ENCODE peak calls at places on chromosomes 2 and 18, in four cellular contexts. P is stomach, T is suprapubic skin, A is endothelial cell of umbilical vein. C is an unnamed sample.
A peak's percentile ranks its signal among the peaks of the same experiment; 100 is the strongest.

GRCh38 chr18:12422936-12423335 is 15.2 kb downstream of the PRELID3A start:
- DNase-seq in P (no peak), T (no peak), A (no peak), C (no peak)

GRCh38 chr2:59383473-59383872 is 1142.3 kb upstream of the FANCL start:
- DNase-seq in P (no peak), T (no peak), A (no peak), C (no peak)

GRCh38 chr18:9290171-9290570 is 44.4 kb upstream of the TWSG1 start:
- DNase-seq in P (no peak), T (no peak), A (peak; percentile 62), C (no peak)

GRCh38 chr18:23746851-23747250 is 57.6 kb downstream of the LAMA3 start:
- DNase-seq in P (no peak), T (no peak), A (no peak), C (no peak)

GRCh38 chr2:102753563-102754159 is 8.2 kb upstream of the TMEM182 start:
- DNase-seq in P (peak; percentile 32), T (no peak), A (peak; percentile 54), C (peak; percentile 13)

GRCh38 chr2:215773728-215774127 is 239.6 kb downstream of the MREG start:
- DNase-seq in P (no peak), T (no peak), A (no peak), C (no peak)

GRCh38 chr2:38390941-38391340 is 13.9 kb upstream of the ATL2 start:
- DNase-seq in P (no peak), T (no peak), A (no peak), C (no peak)

GRCh38 chr18:22604390-22604985 is 186.8 kb upstream of the CTAGE1 start:
- DNase-seq in P (peak; percentile 59), T (no peak), A (peak; percentile 91), C (no peak)

GRCh38 chr18:1906421-1906820 is 664.9 kb downstream of the METTL4 start:
- DNase-seq in P (no peak), T (no peak), A (no peak), C (no peak)

GRCh38 chr2:166138144-166138543 is 10.3 kb upstream of the SCN1A start:
- DNase-seq in P (no peak), T (no peak), A (no peak), C (no peak)

GRCh38 chr18:25726278-25726677 is 364.1 kb downstream of the SS18 start:
- DNase-seq in P (no peak), T (no peak), A (no peak), C (no peak)

GRCh38 chr2:52036036-52036435 is 1004.1 kb upstream of the NRXN1 start:
- DNase-seq in P (no peak), T (no peak), A (no peak), C (no peak)

GRCh38 chr2:217510790-217511291 is 492.0 kb downstream of the TNS1 start:
- DNase-seq in P (peak; percentile 52), T (no peak), A (peak; percentile 74), C (peak; percentile 26)

GRCh38 chr18:49399003-49399402 is 61.4 kb downstream of the DYM start:
- DNase-seq in P (no peak), T (no peak), A (peak; percentile 74), C (no peak)

GRCh38 chr2:98912957-98913915 is 22.8 kb downstream of the CRACDL start:
- DNase-seq in P (peak; percentile 24), T (no peak), A (no peak), C (no peak)

GRCh38 chr2:142682528-142682927 is 194.9 kb upstream of the KYNU start:
- DNase-seq in P (no peak), T (no peak), A (peak; percentile 46), C (no peak)

GRCh38 chr18:24386680-24387079 is 10.9 kb downstream of the OSBPL1A start:
- DNase-seq in P (no peak), T (no peak), A (no peak), C (no peak)

GRCh38 chr18:62196079-62196478 is 9.0 kb downstream of the RELCH start:
- DNase-seq in P (no peak), T (no peak), A (no peak), C (no peak)

GRCh38 chr2:239814917-239815637 is 210.1 kb downstream of the NDUFA10 start:
- DNase-seq in P (no peak), T (peak; percentile 79), A (no peak), C (peak; percentile 29)

GRCh38 chr2:168504323-168504722 is 48.3 kb downstream of the CERS6 start:
- DNase-seq in P (no peak), T (no peak), A (no peak), C (no peak)

GRCh38 chr2:152407204-152407721 is 72.3 kb downstream of the FMNL2 start:
- DNase-seq in P (no peak), T (no peak), A (no peak), C (peak; percentile 38)

GRCh38 chr18:52343138-52343537 is 3.1 kb downstream of the DCC start:
- DNase-seq in P (no peak), T (no peak), A (no peak), C (no peak)

GRCh38 chr18:52337286-52337685 is 2.7 kb upstream of the DCC start:
- DNase-seq in P (no peak), T (no peak), A (no peak), C (no peak)

GRCh38 chr18:52341617-52342381 is 1.8 kb downstream of the DCC start:
- DNase-seq in P (no peak), T (no peak), A (no peak), C (no peak)

GRCh38 chr18:52340466-52341378 is 725 bp downstream of the DCC start:
- DNase-seq in P (no peak), T (no peak), A (no peak), C (no peak)

GRCh38 chr18:52339891-52340371 is at the start of gene DCC:
- DNase-seq in P (peak; percentile 38), T (no peak), A (no peak), C (peak; percentile 34)
- TF ChIP-seq CTCF in P (no peak), T (no peak), A (no peak), C (peak; percentile 33)

GRCh38 chr2:106195456-106195855 is 1.4 kb upstream of the UXS1 start:
- DNase-seq in P (no peak), T (no peak), A (no peak), C (no peak)

GRCh38 chr2:106195996-106196395 is 1.9 kb upstream of the UXS1 start:
- DNase-seq in P (no peak), T (no peak), A (no peak), C (no peak)

GRCh38 chr2:106192752-106193490 is 1.2 kb downstream of the UXS1 start:
- DNase-seq in P (no peak), T (peak; percentile 76), A (peak; percentile 68), C (peak; percentile 53)

GRCh38 chr2:106193491-106193976 is 567 bp downstream of the UXS1 start:
- DNase-seq in P (peak; percentile 51), T (peak; percentile 72), A (peak; percentile 35), C (peak; percentile 63)

DNA sequence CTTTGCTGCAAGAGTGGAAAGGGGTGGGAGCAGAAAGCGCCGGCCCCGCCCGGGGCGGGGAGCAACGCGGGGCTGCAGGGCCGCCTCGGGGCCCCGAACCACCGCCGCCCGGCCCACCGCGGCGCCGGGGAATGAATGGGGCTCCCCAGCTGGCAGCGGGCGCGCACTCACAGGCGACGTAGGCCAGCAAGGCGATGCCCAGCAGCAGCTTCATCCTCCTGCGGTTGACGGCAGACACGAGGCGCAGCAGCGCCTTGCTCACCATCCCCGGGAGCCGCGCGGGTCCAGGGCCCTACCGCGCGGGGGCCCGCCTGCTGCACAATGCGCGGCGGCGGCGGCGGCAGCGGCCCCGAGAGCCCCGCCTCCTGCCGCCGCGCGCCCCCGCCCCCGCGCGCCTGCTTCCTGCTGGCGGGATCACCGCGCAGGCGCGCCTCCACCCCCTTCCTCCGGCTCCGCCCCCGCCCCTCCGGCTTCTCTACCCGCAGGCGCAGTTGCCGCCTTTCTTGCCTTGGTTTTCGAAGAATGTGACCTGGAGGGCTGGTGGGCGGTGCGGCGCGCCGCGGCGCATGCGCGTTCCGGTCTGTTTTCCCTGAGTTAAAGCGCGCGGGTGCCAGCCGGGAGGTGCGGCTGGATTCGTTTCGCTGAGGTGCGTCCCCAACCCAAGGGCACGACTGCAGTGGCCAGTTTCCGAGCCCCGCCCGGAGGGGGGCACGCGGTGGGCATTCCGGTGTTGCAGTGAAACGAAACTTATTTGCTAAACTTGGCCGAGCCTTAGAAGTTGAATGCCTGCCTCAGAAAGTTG is at the start of gene UXS1:
- DNase-seq in P (peak; percentile 99), T (peak; percentile 98), A (peak; percentile 98), C (peak; percentile 99)
- TF ChIP-seq POLR2A in P (no peak), T (no peak), A (peak; percentile 72), C (peak; percentile 68)

DNA sequence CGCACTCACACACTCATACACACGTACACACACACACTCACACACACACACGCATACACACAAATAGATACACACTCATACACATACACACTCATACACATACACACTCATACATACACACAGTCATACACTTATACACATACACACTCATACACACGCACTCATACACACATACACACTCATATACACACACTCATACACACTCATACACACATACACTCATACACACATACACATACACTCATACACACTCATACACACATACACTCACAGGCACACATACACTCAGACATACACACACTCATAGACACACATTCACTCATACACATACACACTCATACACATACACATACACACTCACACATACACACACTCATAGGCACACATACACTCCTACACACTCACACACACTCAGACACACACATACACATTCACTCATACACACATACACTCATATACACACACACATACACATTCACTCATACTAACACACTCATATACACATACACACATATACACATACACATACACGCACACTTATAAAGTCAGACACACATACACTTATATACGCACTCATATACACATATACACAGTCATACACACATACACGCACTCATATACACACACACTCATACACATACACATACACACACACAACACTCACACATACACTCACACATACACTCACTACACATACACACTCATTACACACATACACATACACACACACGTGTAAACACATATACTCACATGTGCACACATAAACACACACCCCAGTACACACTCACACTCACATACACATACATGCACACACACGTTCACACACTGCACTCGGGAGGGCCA is 28.7 kb downstream of the KCNIP3 start:
- DNase-seq in P (no peak), T (no peak), A (no peak), C (no peak)
- H3K9me3 ChIP-seq in P (no peaks in the 10 kb centered on the region), T (no peaks in the 10 kb centered on the region), A (no peaks in the 10 kb centered on the region), C (no peaks in the 10 kb centered on the region)

GRCh38 chr2:219010162-219010756 is 17.0 kb upstream of the CRYBA2 start:
- DNase-seq in P (no peak), T (no peak), A (no peak), C (peak; percentile 44)
- TF ChIP-seq CTCF in P (peak; percentile 35), T (no peak), A (peak; percentile 26), C (peak; percentile 30)

DNA sequence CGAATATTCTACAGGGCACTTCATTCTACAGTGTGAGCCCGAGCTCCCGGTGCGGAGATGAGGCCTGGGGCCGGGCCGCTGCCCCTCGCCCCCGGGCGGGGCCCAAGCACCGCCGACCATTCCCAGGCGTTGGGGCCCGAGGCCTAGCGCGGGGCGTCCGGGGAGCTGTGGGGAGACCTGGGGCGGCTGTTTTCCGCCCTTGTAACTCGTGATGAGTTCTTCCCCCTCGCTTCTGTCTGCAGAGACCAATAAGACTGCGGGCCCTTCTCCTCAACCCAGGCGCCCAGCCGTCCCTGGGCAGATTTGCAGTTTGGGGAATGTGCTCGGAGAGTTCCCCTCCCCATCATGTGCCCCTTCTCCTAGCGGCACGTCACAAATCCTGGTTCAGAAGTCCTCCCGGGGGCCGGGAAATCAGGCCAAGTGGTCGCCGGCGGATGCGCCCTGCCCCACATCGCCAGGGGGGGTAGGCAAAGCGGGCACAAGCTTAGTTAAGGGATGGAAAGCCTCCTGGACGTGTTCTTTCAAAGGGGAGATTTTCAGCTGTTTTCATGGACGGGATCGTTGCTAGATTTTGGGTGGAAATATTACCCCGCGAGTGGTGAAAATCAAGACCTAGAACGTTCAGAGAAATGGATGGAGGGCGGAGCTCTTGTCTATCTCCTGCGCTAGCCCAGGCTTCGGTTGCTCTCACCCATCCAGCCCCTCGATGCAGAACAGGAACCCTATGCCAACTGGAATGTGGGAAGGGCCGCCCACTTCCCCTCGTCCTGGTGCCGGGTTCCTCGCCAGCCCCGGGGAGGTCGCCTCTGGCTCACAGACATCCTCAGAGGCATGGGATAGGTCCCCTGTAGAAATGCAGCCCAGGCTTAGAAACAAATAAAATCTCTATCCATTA is 18.8 kb upstream of the HAAO start:
- DNase-seq in P (no peak), T (peak; percentile 84), A (peak; percentile 66), C (peak; percentile 45)
- TF ChIP-seq POLR2A in P (no peak), T (no peak), A (peak; percentile 46), C (no peak)

GRCh38 chr2:14257801-14258507 is 374.6 kb upstream of the LRATD1 start:
- DNase-seq in P (no peak), T (no peak), A (no peak), C (no peak)
- H3K9me3 ChIP-seq in P (no peaks in the 10 kb centered on the region), T (no peaks in the 10 kb centered on the region), A (peaks cover 3% of the 10 kb centered on the region), C (no peaks in the 10 kb centered on the region)